ENCODE peak calls at places on chromosomes 6 and 20, in eight cellular contexts. X is HepG2, W is upper lobe of left lung, P is heart left ventricle, M is HCT116, A is breast epithelium, N is adrenal gland, J is uterus. S is an unnamed sample.

GRCh38 chr6:37372116-37372515 is 18.3 kb downstream of the RNF8 start:
- DNase-seq in X (no peak), W (no peak), P (no peak), M (no peak), A (no peak), N (no peak), J (no peak), S (no peak)

GRCh38 chr20:44354979-44355502 is 458 bp upstream of the HNF4A start:
- DNase-seq in X (peak), W (no peak), P (no peak), M (peak), A (no peak), N (no peak), J (no peak), S (peak)

GRCh38 chr6:75266716-75267291 is 17.8 kb downstream of the TMEM30A start:
- DNase-seq in X (peak), W (no peak), P (no peak), M (no peak), A (no peak), N (no peak), J (no peak), S (no peak)

GRCh38 chr6:35058041-35058675 is 83.0 kb downstream of the TCP11 start:
- DNase-seq in X (no peak), W (no peak), P (peak), M (no peak), A (no peak), N (no peak), J (no peak), S (no peak)

GRCh38 chr20:59845472-59845871 is 88.0 kb downstream of the SYCP2 start:
- DNase-seq in X (no peak), W (no peak), P (no peak), M (no peak), A (no peak), N (no peak), J (no peak), S (no peak)

GRCh38 chr20:36728986-36729385 is 16.9 kb downstream of the NDRG3 start:
- DNase-seq in X (peak), W (no peak), P (no peak), M (no peak), A (no peak), N (no peak), J (no peak), S (no peak)

GRCh38 chr20:31707994-31708744 is 14.5 kb downstream of the BCL2L1 start:
- DNase-seq in X (no peak), W (no peak), P (peak), M (no peak), A (no peak), N (peak), J (no peak), S (peak)

GRCh38 chr20:45268531-45268930 is 14.2 kb upstream of the SLPI start:
- DNase-seq in X (no peak), W (no peak), P (no peak), M (no peak), A (no peak), N (no peak), J (no peak), S (no peak)

GRCh38 chr6:16999486-17000436 is 102.1 kb upstream of the STMND1 start:
- DNase-seq in X (no peak), W (no peak), P (no peak), M (no peak), A (no peak), N (no peak), J (no peak), S (no peak)

GRCh38 chr6:48757661-48758060 is 646.7 kb upstream of the PTCHD4 start:
- DNase-seq in X (no peak), W (no peak), P (no peak), M (no peak), A (no peak), N (no peak), J (no peak), S (no peak)

GRCh38 chr6:127483399-127484055 is 24.3 kb upstream of the KIAA0408 start:
- DNase-seq in X (no peak), W (no peak), P (no peak), M (no peak), A (no peak), N (no peak), J (no peak), S (no peak)

GRCh38 chr20:62566771-62567170 is 75.5 kb upstream of the SLCO4A1 start:
- DNase-seq in X (no peak), W (peak), P (no peak), M (no peak), A (no peak), N (no peak), J (no peak), S (no peak)

GRCh38 chr6:73393278-73393677 is 1.4 kb upstream of the DDX43 start:
- DNase-seq in X (no peak), W (no peak), P (no peak), M (no peak), A (no peak), N (no peak), J (no peak), S (no peak)

GRCh38 chr6:44161997-44162338 is 3.3 kb downstream of the CAPN11 start:
- DNase-seq in X (no peak), W (no peak), P (no peak), M (no peak), A (no peak), N (no peak), J (no peak), S (no peak)

GRCh38 chr6:142387997-142388815 is 86.4 kb downstream of the ADGRG6 start:
- DNase-seq in X (peak), W (no peak), P (no peak), M (no peak), A (no peak), N (no peak), J (no peak), S (no peak)

GRCh38 chr20:36784900-36785299 is 11.3 kb upstream of the DSN1 start:
- DNase-seq in X (no peak), W (peak), P (peak), M (no peak), A (no peak), N (no peak), J (peak), S (no peak)

GRCh38 chr6:43855247-43855646 is 85.2 kb downstream of the VEGFA start:
- DNase-seq in X (no peak), W (no peak), P (no peak), M (no peak), A (no peak), N (no peak), J (no peak), S (no peak)

GRCh38 chr6:52154381-52154780 is 31.8 kb upstream of the IL17A start:
- DNase-seq in X (no peak), W (no peak), P (no peak), M (no peak), A (no peak), N (no peak), J (no peak), S (no peak)
- H3K27ac ChIP-seq in X (no peak), W (no peak), P (no peak), M (no peak), A (no peak), N (no peak), J (no peak), S (no peak)

GRCh38 chr20:53707341-53708102 is 113.9 kb upstream of the ZNF217 start:
- DNase-seq in X (no peak), W (no peak), P (no peak), M (no peak), A (no peak), N (no peak), J (no peak), S (no peak)

GRCh38 chr20:53706008-53706481 is 112.4 kb upstream of the ZNF217 start:
- DNase-seq in X (no peak), W (no peak), P (no peak), M (no peak), A (no peak), N (no peak), J (no peak), S (no peak)

GRCh38 chr20:53711333-53712211 is 117.9 kb upstream of the ZNF217 start:
- DNase-seq in X (peak), W (no peak), P (no peak), M (no peak), A (no peak), N (no peak), J (no peak), S (no peak)

GRCh38 chr20:53706511-53707031 is 112.9 kb upstream of the ZNF217 start:
- DNase-seq in X (no peak), W (no peak), P (no peak), M (no peak), A (no peak), N (no peak), J (no peak), S (no peak)

DNA sequence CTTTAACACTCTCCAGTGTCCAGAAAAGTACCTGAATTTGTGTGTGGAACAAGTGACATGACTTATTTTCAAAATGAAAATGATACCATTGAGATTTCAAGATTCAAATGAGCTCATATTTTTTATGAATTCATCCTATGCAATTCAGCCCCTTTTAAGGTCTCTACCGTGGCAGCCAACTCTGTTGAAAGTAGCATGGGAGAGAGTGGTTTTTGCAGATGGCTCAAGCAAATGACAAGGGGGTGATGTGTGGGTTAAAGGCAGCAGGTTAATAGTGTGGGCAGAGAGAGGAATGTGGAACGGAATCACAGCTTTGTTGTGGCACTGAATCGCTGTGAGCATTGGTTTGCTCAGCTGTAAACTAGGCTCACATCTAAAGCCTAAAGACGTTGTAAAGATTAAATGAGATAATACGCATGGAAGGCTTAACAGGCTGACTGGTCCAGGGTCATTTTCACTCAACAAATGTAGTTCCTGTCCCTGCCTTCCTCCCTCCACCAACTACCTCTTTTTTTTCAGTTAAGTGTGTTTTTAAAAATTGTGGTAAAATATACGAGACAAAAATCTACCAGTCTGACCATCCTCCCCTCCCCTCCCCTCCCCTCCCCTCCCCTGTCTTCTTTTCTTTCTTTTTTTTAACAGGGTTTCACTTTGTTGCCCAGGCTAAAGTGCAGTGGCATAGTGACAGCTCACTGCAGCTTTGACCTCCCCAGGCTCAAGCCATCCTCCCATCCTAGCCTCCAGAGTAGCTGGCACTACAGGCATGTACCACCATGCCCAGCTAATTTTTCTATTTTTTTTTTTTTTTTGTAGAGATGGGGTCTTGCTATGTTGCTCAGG is 114.7 kb upstream of the ZNF217 start:
- DNase-seq in X (no peak), W (no peak), P (no peak), M (no peak), A (no peak), N (no peak), J (no peak), S (no peak)
- TF ChIP-seq POLR2A in X (no peak), W (no peak), P (no peak), M (no peak), A (no peak), N (no peak), J (no peak), S (no peak)

DNA sequence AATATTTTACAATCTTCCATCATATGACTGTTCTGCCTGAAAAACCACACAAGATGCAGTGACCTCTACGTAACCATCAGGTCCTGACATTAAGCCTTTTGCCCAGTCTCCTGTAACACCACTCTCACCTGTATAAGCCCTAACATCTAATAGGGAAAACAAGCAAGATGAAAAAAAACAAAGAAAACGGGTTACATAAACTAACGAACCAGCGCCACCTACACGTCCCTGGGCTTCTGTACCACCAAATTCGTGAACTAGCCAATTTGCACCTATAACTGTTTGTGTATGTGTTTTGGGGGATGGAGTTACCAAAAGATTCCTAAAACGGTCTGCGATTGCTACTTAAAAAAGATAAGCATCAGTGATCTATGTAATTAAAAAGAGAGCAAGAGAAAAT is 70.2 kb downstream of the BLOC1S5 start:
- DNase-seq in X (no peak), W (no peak), P (no peak), M (no peak), A (no peak), N (no peak), J (no peak), S (no peak)
- TF ChIP-seq CTCF in X (peak), W (no peak), P (no peak), M (peak), A (no peak), N (no peak), J (no peak), S (no peak)

DNA sequence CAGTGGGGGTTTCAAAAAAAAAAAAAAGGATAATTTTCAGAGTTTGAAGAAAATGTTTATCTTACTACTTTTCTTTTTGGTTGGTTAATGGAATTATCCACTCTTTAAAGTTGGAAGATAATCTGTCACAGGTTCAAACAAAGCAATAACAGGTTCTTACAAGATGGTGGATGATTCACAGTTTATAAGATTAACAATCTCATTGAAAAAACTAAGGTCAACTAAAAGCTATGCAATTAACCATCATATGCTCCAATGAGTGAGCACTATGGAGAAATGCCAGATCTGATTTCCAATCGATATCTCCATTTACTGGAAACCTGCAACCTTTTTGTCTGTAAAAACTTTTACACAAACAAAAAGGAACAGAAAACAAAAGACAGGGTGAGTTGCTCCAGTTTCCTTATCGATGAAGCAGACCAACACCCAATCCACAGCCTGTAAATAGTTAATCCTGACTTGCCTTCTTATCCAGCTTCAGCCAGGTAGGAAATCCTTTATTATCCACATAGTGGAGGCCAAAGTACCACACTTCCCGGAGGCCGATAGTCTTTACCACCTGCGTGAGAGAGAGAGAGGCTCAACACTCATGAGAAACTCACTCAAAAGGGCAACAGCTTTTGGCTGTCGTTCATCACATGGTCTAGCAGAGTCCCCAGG is 32.4 kb downstream of the EZR start:
- DNase-seq in X (no peak), W (no peak), P (no peak), M (no peak), A (no peak), N (no peak), J (no peak), S (peak)
- H3K27ac ChIP-seq in X (no peak), W (no peak), P (no peak), M (peak), A (no peak), N (no peak), J (no peak), S (peak)

GRCh38 chr6:47603995-47604394 is 94.4 kb upstream of the ADGRF4 start:
- DNase-seq in X (no peak), W (no peak), P (no peak), M (no peak), A (no peak), N (no peak), J (no peak), S (no peak)
- TF ChIP-seq POLR2A in X (no peak), W (no peak), P (no peak), M (no peak), A (no peak), N (no peak), J (no peak), S (no peak)

GRCh38 chr6:47451162-47451561 is 26.4 kb upstream of the CD2AP start:
- DNase-seq in X (no peak), W (no peak), P (no peak), M (no peak), A (no peak), N (no peak), J (no peak), S (no peak)
- TF ChIP-seq CTCF in X (no peak), W (no peak), P (no peak), M (no peak), A (no peak), N (no peak), J (no peak), S (no peak)

GRCh38 chr6:165818200-165818599 is 155.2 kb upstream of the PDE10A start:
- DNase-seq in X (no peak), W (no peak), P (no peak), M (no peak), A (no peak), N (no peak), J (no peak), S (no peak)
- H3K27ac ChIP-seq in X (no peak), W (no peak), P (no peak), M (no peak), A (no peak), N (no peak), J (no peak), S (no peak)

DNA sequence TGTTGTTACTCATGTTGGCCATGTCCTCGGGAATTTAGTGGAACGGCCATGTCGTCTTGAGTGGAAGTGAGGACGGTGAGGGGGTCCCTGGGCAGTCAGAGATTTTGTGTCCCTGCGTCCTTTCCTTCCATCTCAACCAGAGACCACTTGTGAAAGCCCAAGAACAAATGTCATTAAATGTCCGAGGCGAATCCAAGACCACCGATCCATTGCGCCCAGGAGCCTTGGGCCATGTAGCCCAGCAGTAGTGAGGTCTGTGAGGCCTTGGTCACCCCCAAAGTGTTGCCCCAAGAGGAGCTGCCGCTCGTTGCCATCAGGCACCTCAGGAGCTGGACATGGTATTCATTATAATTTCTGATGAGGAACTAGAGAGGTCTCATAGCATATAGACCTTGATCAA is 17.4 kb upstream of the MICB start:
- DNase-seq in X (no peak), W (no peak), P (no peak), M (no peak), A (no peak), N (no peak), J (no peak), S (no peak)
- TF ChIP-seq POLR2A in X (no peak), W (no peak), P (no peak), M (no peak), A (no peak), N (no peak), J (no peak), S (no peak)

GRCh38 chr6:3162565-3163247 is 5.4 kb upstream of the TUBB2A start:
- DNase-seq in X (peak), W (peak), P (peak), M (peak), A (peak), N (peak), J (peak), S (peak)

GRCh38 chr6:3164388-3164787 is 7.0 kb upstream of the TUBB2A start:
- DNase-seq in X (no peak), W (no peak), P (no peak), M (no peak), A (no peak), N (no peak), J (no peak), S (no peak)

GRCh38 chr6:3165631-3166534 is 8.5 kb upstream of the TUBB2A start:
- DNase-seq in X (peak), W (no peak), P (no peak), M (no peak), A (no peak), N (no peak), J (no peak), S (no peak)

GRCh38 chr6:3162067-3162497 is 4.7 kb upstream of the TUBB2A start:
- DNase-seq in X (no peak), W (no peak), P (no peak), M (no peak), A (no peak), N (no peak), J (no peak), S (no peak)

GRCh38 chr6:3163248-3163594 is 5.9 kb upstream of the TUBB2A start:
- DNase-seq in X (no peak), W (no peak), P (no peak), M (no peak), A (no peak), N (no peak), J (no peak), S (no peak)
- TF ChIP-seq CTCF in X (no peak), W (no peak), P (no peak), M (no peak), A (no peak), N (no peak), J (no peak), S (no peak)

S was measured in stomach.